ENCODE peak calls at places on chromosomes 2 and 18, in ten cellular contexts. V is A549, Z is fibroblast of the aortic adventitia, W is neural progenitor cell, O is cardiac muscle cell, T is Peyer's patch, Y is tibial artery, J is AG04450, R is Panc1, D is body of pancreas. F is an unnamed sample.

GRCh38 chr2:136205615-136206014 is 87.7 kb upstream of the CXCR4 start:
- DNase-seq in V (no peak), Z (no peak), W (no peak), O (no peak), T (no peak), Y (no peak), J (no peak), R (no peak), D (no peak), F (no peak)

GRCh38 chr18:23115683-23116096 is 19.6 kb upstream of the CABLES1 start:
- DNase-seq in V (peak), Z (peak), W (no peak), O (no peak), T (no peak), Y (no peak), J (peak), R (peak), D (no peak), F (no peak)

GRCh38 chr2:105121417-105121816 is 83.5 kb downstream of the MRPS9 start:
- DNase-seq in V (no peak), Z (no peak), W (no peak), O (no peak), T (no peak), Y (no peak), J (no peak), R (no peak), D (no peak), F (no peak)

GRCh38 chr2:189849550-189849949 is 65.3 kb downstream of the PMS1 start:
- DNase-seq in V (no peak), Z (no peak), W (no peak), O (no peak), T (no peak), Y (no peak), J (no peak), R (no peak), D (no peak), F (no peak)

GRCh38 chr2:237171396-237171795 is 85.7 kb downstream of the COPS8 start:
- DNase-seq in V (peak), Z (peak), W (no peak), O (no peak), T (no peak), Y (peak), J (peak), R (peak), D (no peak), F (no peak)

GRCh38 chr2:204869142-204869823 is 324.0 kb downstream of the PARD3B start:
- DNase-seq in V (no peak), Z (peak), W (no peak), O (no peak), T (no peak), Y (no peak), J (no peak), R (no peak), D (no peak), F (no peak)

GRCh38 chr18:79394438-79395307 is 1.1 kb upstream of the NFATC1 start:
- DNase-seq in V (peak), Z (peak), W (peak), O (no peak), T (peak), Y (peak), J (no peak), R (no peak), D (peak), F (no peak)

GRCh38 chr2:190649035-190649797 is at the start of gene NAB1:
- DNase-seq in V (peak), Z (no peak), W (peak), O (peak), T (peak), Y (peak), J (no peak), R (no peak), D (peak), F (peak)

GRCh38 chr2:240926516-240927389 is 20.6 kb downstream of the CROCC2 start:
- DNase-seq in V (no peak), Z (peak), W (no peak), O (peak), T (no peak), Y (peak), J (no peak), R (no peak), D (peak), F (no peak)
- H3K4me3 ChIP-seq in V (no peak), Z (peak), W (no peak), O (no peak), T (no peak), Y (no peak), J (peak), R (no peak), D (no peak), F (no peak)

GRCh38 chr2:233098615-233099014 is 38.5 kb downstream of the INPP5D start:
- DNase-seq in V (no peak), Z (peak), W (peak), O (peak), T (no peak), Y (no peak), J (no peak), R (no peak), D (peak), F (no peak)
- TF ChIP-seq CTCF in V (peak), Z (peak), W (peak), O (peak), T (peak), Y (no peak), J (peak), R (no peak), D (peak), F (peak)

GRCh38 chr2:202613479-202613878 is 21.3 kb upstream of the FAM117B start:
- DNase-seq in V (no peak), Z (no peak), W (no peak), O (no peak), T (no peak), Y (no peak), J (no peak), R (no peak), D (no peak), F (no peak)

GRCh38 chr2:202609381-202610145 is 25.2 kb upstream of the FAM117B start:
- DNase-seq in V (no peak), Z (no peak), W (no peak), O (no peak), T (no peak), Y (no peak), J (no peak), R (no peak), D (no peak), F (peak)

GRCh38 chr2:202610367-202610766 is 24.4 kb upstream of the FAM117B start:
- DNase-seq in V (no peak), Z (no peak), W (no peak), O (no peak), T (no peak), Y (no peak), J (no peak), R (no peak), D (no peak), F (no peak)

GRCh38 chr2:202608142-202608852 is 26.5 kb upstream of the FAM117B start:
- DNase-seq in V (no peak), Z (no peak), W (no peak), O (no peak), T (no peak), Y (no peak), J (no peak), R (no peak), D (no peak), F (peak)

DNA sequence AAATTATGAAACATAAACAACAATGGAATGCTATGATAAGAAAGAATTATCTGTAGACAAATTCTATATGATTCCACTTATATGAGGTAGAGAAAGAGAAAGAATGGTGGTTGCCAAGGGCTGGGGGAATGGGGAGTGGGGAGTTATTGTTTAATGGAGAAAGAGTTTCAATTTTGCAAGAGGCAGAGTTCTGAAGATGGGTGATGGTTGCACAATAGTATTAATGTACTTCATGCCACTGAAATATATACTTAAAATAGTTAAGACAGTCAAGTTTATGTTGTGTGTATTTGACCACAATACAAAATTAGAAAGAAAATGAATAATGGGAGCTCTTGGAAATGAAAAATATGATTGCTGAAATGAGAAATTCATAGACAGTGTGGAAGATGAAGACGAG is 22.6 kb upstream of the FAM117B start:
- DNase-seq in V (no peak), Z (no peak), W (no peak), O (no peak), T (no peak), Y (no peak), J (no peak), R (no peak), D (no peak), F (no peak)
- H3K4me3 ChIP-seq in V (no peak), Z (no peak), W (no peak), O (no peak), T (no peak), Y (no peak), J (no peak), R (no peak), D (no peak), F (no peak)

GRCh38 chr18:199214-199613 is 40.9 kb downstream of the USP14 start:
- DNase-seq in V (no peak), Z (no peak), W (no peak), O (no peak), T (no peak), Y (no peak), J (no peak), R (no peak), D (no peak), F (no peak)
- TF ChIP-seq CTCF in V (no peak), Z (no peak), W (no peak), O (no peak), T (no peak), Y (no peak), J (no peak), R (no peak), D (no peak), F (no peak)

DNA sequence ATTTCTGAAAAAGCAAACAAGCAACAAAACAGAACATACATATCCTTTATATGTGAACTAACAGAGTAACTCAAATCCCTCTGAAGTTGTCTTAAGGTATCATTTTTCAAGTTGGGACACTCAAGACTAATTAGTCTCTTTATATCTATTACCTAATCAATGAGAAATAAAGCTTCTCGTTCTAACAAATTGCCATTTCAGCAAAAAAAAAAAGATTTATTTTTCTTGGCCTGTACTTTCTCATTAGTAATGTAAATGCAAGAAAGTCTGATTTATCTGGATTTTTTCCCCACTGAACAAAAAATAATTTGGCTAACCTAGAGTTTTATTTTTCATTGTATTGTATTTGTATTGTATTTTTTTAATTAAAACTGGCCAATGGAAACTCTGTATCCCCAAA is 176.1 kb upstream of the NOL4 start:
- DNase-seq in V (no peak), Z (no peak), W (no peak), O (no peak), T (no peak), Y (no peak), J (no peak), R (no peak), D (no peak), F (no peak)
- H3K4me3 ChIP-seq in V (no peak), Z (no peak), W (no peak), O (no peak), T (no peak), Y (no peak), J (no peak), R (no peak), D (no peak), F (no peak)

F was measured in GM06990.